ENCODE peak calls at places on chromosomes 12 and 14, in ten cellular contexts. Y is T-helper 2 cell, C is mammary epithelial cell, W is NCI-H1105 treated with DMSO at 0.1 percent for 48 hours, A is epithelial cell of esophagus, R is GM23338, U is nephron progenitor cell, Z is right cardiac atrium, F is mucosa of descending colon, G is DMS 273 treated with DMSO at 0.1 percent for 48 hours. D is an unnamed sample.

GRCh38 chr12:124745891-124746570 is 117.6 kb downstream of the SCARB1 start:
- DNase-seq in W (peak), C (peak), A (peak), Z (peak), R (peak), F (peak), G (peak), Y (no peak), U (peak), D (no peak)

GRCh38 chr14:20652996-20653975 is 11.8 kb upstream of the OR6S1 start:
- DNase-seq in C (peak), Y (peak), Z (no peak), R (peak), A (peak), U (peak), W (no peak), F (no peak), G (peak), D (no peak)

GRCh38 chr14:89504084-89504483 is 87.1 kb upstream of the FOXN3 start:
- DNase-seq in W (no peak), F (no peak), R (no peak), G (no peak), C (no peak), U (no peak), A (no peak), Z (no peak), Y (no peak), D (no peak)

GRCh38 chr12:49763006-49763591 is 21.7 kb downstream of the TMBIM6 start:
- DNase-seq in C (peak), W (no peak), A (peak), Z (peak), F (peak), U (peak), R (peak), G (no peak), Y (peak), D (peak)

GRCh38 chr14:28830115-28830534 is 63.5 kb downstream of the FOXG1 start:
- DNase-seq in U (no peak), F (no peak), R (no peak), G (no peak), Z (peak), W (no peak), C (no peak), Y (no peak), A (no peak), D (no peak)

GRCh38 chr12:108784270-108784669 is 53.0 kb upstream of the CORO1C start:
- DNase-seq in C (no peak), Z (no peak), R (peak), U (no peak), G (no peak), Y (no peak), F (peak), A (peak), W (peak), D (no peak)

GRCh38 chr12:106903241-106903950 is 52.3 kb upstream of the TMEM263 start:
- DNase-seq in Z (peak), W (no peak), G (no peak), R (peak), C (peak), F (peak), U (peak), Y (peak), A (peak), D (no peak)

GRCh38 chr12:54173066-54173726 is 15.6 kb downstream of the SMUG1 start:
- DNase-seq in Z (peak), G (peak), Y (peak), W (peak), R (peak), F (peak), A (peak), U (peak), C (peak), D (peak)

GRCh38 chr14:98171654-98172053 is 1100.3 kb downstream of the BCL11B start:
- DNase-seq in Z (no peak), C (no peak), F (no peak), W (no peak), R (no peak), U (no peak), G (no peak), Y (no peak), A (no peak), D (no peak)

GRCh38 chr12:63457857-63458256 is 210.4 kb downstream of the DPY19L2 start:
- DNase-seq in R (no peak), Z (no peak), C (no peak), U (no peak), W (no peak), F (no peak), Y (no peak), G (no peak), A (no peak), D (no peak)

GRCh38 chr12:42322567-42322966 is 3.3 kb downstream of the ZCRB1 start:
- DNase-seq in Y (no peak), C (no peak), W (no peak), G (no peak), U (no peak), A (no peak), Z (no peak), R (no peak), F (no peak), D (no peak)

GRCh38 chr12:122385171-122386041 is 37.1 kb downstream of the CLIP1 start:
- DNase-seq in U (no peak), C (no peak), A (no peak), Y (no peak), W (no peak), G (no peak), Z (no peak), F (no peak), R (peak), D (no peak)

GRCh38 chr14:103897075-103897947 is 30.9 kb upstream of the TDRD9 start:
- DNase-seq in U (no peak), R (no peak), C (no peak), W (no peak), G (no peak), Y (no peak), F (peak), Z (no peak), A (no peak), D (no peak)

GRCh38 chr12:13701502-13701901 is 279.9 kb downstream of the GRIN2B start:
- DNase-seq in Y (no peak), F (no peak), Z (no peak), W (no peak), A (no peak), C (no peak), U (no peak), G (no peak), R (peak), D (no peak)

GRCh38 chr14:75427482-75428229 is at the start of gene JDP2:
- DNase-seq in C (peak), G (no peak), Z (peak), U (peak), R (peak), A (peak), Y (peak), W (no peak), F (peak), D (peak)

GRCh38 chr14:20329355-20329754 is 3.7 kb downstream of the CCNB1IP1 start:
- DNase-seq in Z (no peak), F (no peak), Y (no peak), A (no peak), U (no peak), W (no peak), R (no peak), C (no peak), G (no peak), D (no peak)

GRCh38 chr14:65277027-65277426 is 135.5 kb upstream of the FUT8 start:
- DNase-seq in Z (no peak), R (no peak), Y (no peak), G (no peak), C (peak), A (peak), F (no peak), U (no peak), W (no peak), D (no peak)

GRCh38 chr14:100246809-100247428 is 8.0 kb downstream of the YY1 start:
- DNase-seq in Y (peak), G (peak), W (peak), A (peak), Z (no peak), U (no peak), F (no peak), R (peak), C (peak), D (no peak)

GRCh38 chr12:45008211-45008610 is 42.7 kb downstream of the DBX2 start:
- DNase-seq in R (no peak), U (no peak), C (no peak), Z (no peak), W (no peak), Y (no peak), F (no peak), A (no peak), G (no peak), D (no peak)

GRCh38 chr14:93184391-93185332 is at the start of the genes LYSET and MOAP1:
- DNase-seq in F (peak), U (peak), C (peak), W (peak), A (peak), Y (peak), Z (peak), G (peak), R (peak), D (peak)

GRCh38 chr12:60266381-60266852 is 670.6 kb downstream of the SLC16A7 start:
- DNase-seq in F (no peak), A (peak), C (peak), U (no peak), W (no peak), Z (no peak), Y (no peak), R (no peak), G (no peak), D (no peak)

GRCh38 chr12:121005346-121005815 is 10.9 kb downstream of the C12orf43 start:
- DNase-seq in U (peak), A (peak), R (peak), F (peak), W (peak), G (no peak), C (peak), Y (no peak), Z (no peak), D (no peak)